ENCODE peak calls at places on chromosomes 4 and X, in ten cellular contexts. P, E, N, J, D, V, A, S, F and B are unnamed samples. For H3K4me1, the result is how much of the 10 kb centered on the place peaks cover.

GRCh38 chr4:143250617-143251016 is 65.9 kb downstream of the USP38 start:
- DNase-seq in V (no peak), P (no peak), D (no peak), F (no peak), E (no peak), A (no peak), J (no peak), N (no peak), S (no peak), B (no peak)

GRCh38 chr4:71765349-71765748 is 18.5 kb downstream of the GC start:
- DNase-seq in S (no peak), A (no peak), F (no peak), D (peak), E (no peak), P (no peak), N (no peak), J (no peak), V (no peak), B (no peak)

GRCh38 chr4:142818009-142818408 is 28.1 kb downstream of the INPP4B start:
- DNase-seq in D (peak), V (no peak), E (no peak), P (no peak), N (no peak), J (no peak), S (no peak), F (no peak), A (no peak), B (no peak)

GRCh38 chr4:8664031-8664805 is 71.7 kb downstream of the CPZ start:
- DNase-seq in S (no peak), N (no peak), F (no peak), V (no peak), A (no peak), D (no peak), J (no peak), E (no peak), P (no peak), B (no peak)

GRCh38 chr4:149785686-149786431 is 29.8 kb downstream of the IQCM start:
- DNase-seq in P (no peak), N (no peak), S (no peak), F (no peak), A (no peak), J (no peak), E (no peak), D (peak), V (no peak), B (no peak)

GRCh38 chr4:3801931-3802550 is 35.9 kb downstream of the ADRA2C start:
- DNase-seq in D (no peak), S (no peak), E (no peak), J (no peak), P (no peak), N (no peak), A (no peak), F (no peak), V (no peak), B (no peak)

GRCh38 chr4:114263233-114263632 is 283.8 kb upstream of the ARSJ start:
- DNase-seq in S (no peak), F (no peak), D (peak), P (no peak), E (no peak), N (no peak), J (no peak), A (no peak), V (no peak), B (no peak)

GRCh38 chr4:141002323-141002805 is 130.9 kb downstream of the RNF150 start:
- DNase-seq in F (no peak), E (no peak), S (no peak), P (no peak), V (no peak), A (no peak), D (peak), J (no peak), N (no peak), B (no peak)

GRCh38 chr4:1260418-1261106 is 11.6 kb upstream of the CTBP1 start:
- DNase-seq in J (no peak), A (peak), D (no peak), V (no peak), S (no peak), F (no peak), N (no peak), E (no peak), P (no peak), B (no peak)

GRCh38 chr4:69078852-69079251 is 17.4 kb upstream of the UGT2B7 start:
- DNase-seq in S (no peak), F (no peak), V (no peak), J (no peak), A (no peak), P (no peak), E (no peak), N (no peak), D (no peak), B (no peak)

GRCh38 chr4:133147922-133148689 is 988 bp upstream of the PCDH10 start:
- DNase-seq in A (no peak), J (no peak), N (no peak), F (peak), D (peak), V (no peak), P (no peak), S (peak), E (no peak), B (no peak)

GRCh38 chrX:137432609-137433008 is 133.3 kb upstream of the ZIC3 start:
- DNase-seq in E (peak), F (peak), A (no peak), J (no peak), N (no peak), S (no peak), P (no peak), D (no peak), V (no peak), B (no peak)

GRCh38 chr4:70915048-70915815 is 13.1 kb downstream of the MOB1B start:
- DNase-seq in F (no peak), D (peak), N (no peak), V (no peak), E (no peak), A (no peak), P (no peak), J (no peak), S (no peak), B (no peak)

GRCh38 chr4:25969374-25969773 is 55.4 kb downstream of the SMIM20 start:
- DNase-seq in V (no peak), F (no peak), N (no peak), S (peak), D (no peak), J (no peak), A (no peak), P (no peak), E (peak), B (no peak)

GRCh38 chr4:2852481-2852881 is 8.8 kb downstream of the ADD1 start:
- DNase-seq in P (no peak), S (peak), J (no peak), N (no peak), E (no peak), A (peak), F (no peak), V (no peak), D (no peak), B (no peak)

GRCh38 chrX:16212436-16212835 is 45.2 kb downstream of the MAGEB17 start:
- DNase-seq in E (peak), F (no peak), V (no peak), D (peak), S (peak), N (peak), P (no peak), A (no peak), J (no peak), B (no peak)

GRCh38 chr4:1381181-1381621 is 25.0 kb downstream of the NKX1-1 start:
- DNase-seq in S (no peak), P (no peak), J (no peak), A (no peak), E (no peak), D (no peak), N (peak), V (no peak), F (no peak), B (no peak)

GRCh38 chrX:136193771-136194170 is 46.4 kb downstream of the FHL1 start:
- DNase-seq in P (no peak), S (no peak), V (no peak), J (no peak), N (no peak), A (peak), F (no peak), D (no peak), E (no peak), B (no peak)
- H3K27ac ChIP-seq in P (no peak), S (no peak), V (no peak), J (no peak), N (no peak), A (no peak), F (no peak), D (no peak), E (no peak), B (peak)

GRCh38 chr4:41143721-41144379 is 70.5 kb downstream of the APBB2 start:
- DNase-seq in P (no peak), J (no peak), N (no peak), S (no peak), A (no peak), V (no peak), F (no peak), E (no peak), D (no peak), B (no peak)

GRCh38 chr4:41140410-41140809 is 73.9 kb downstream of the APBB2 start:
- DNase-seq in N (no peak), V (no peak), D (no peak), P (no peak), J (no peak), S (no peak), E (no peak), F (no peak), A (no peak), B (no peak)

GRCh38 chr4:41141910-41142309 is 72.4 kb downstream of the APBB2 start:
- DNase-seq in F (no peak), J (no peak), E (no peak), V (no peak), P (no peak), N (no peak), A (no peak), D (peak), S (no peak), B (no peak)

GRCh38 chr4:41142946-41143720 is 71.2 kb downstream of the APBB2 start:
- DNase-seq in V (peak), N (no peak), D (peak), E (no peak), J (peak), P (peak), A (no peak), F (no peak), S (peak), B (no peak)

GRCh38 chr4:41142356-41142755 is 72.0 kb downstream of the APBB2 start:
- DNase-seq in V (no peak), J (no peak), E (no peak), D (no peak), S (peak), N (no peak), P (no peak), F (no peak), A (no peak), B (no peak)
- H3K4me1 ChIP-seq in V (under half), J (under half), E (under half), D (under half), S (under half), N (under half), P (half or more), F (under half), A (under half), B (under half)

DNA sequence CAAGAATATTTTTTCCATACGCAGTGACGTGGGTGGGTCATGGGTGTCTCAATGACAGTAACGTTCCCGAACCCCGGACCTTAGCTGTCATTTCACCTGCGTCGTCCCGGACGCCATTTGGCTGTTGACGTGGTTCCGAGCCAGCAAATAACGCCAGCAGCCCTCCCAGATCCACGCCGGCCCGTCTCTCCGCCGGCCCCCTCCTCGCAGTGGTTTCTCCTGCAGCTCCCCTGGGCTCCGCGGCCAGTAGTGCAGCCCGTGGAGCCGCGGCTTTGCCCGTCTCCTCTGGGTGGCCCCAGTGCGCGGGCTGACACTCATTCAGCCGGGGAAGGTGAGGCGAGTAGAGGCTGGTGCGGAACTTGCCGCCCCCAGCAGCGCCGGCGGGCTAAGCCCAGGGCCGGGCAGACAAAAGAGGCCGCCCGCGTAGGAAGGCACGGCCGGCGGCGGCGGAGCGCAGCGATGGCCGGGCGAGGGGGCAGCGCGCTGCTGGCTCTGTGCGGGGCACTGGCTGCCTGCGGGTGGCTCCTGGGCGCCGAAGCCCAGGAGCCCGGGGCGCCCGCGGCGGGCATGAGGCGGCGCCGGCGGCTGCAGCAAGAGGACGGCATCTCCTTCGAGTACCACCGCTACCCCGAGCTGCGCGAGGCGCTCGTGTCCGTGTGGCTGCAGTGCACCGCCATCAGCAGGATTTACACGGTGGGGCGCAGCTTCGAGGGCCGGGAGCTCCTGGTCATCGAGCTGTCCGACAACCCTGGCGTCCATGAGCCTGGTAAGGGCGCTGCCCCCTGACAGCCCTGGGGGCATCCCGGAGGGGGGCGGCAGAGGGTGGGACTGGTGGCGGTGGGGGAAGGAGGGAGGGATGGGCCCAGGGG is at the start of gene CPE:
- DNase-seq in A (peak), E (no peak), P (peak), S (peak), J (peak), N (peak), V (peak), D (peak), F (peak), B (no peak)
- TF ChIP-seq POLR2A in A (peak), E (no peak), P (peak), S (no peak), J (peak), N (peak), V (peak), D (no peak), F (no peak), B (peak)

GRCh38 chr4:86948276-86948675 is 13.5 kb downstream of the AFF1 start:
- DNase-seq in N (no peak), S (no peak), F (no peak), J (no peak), E (no peak), A (no peak), P (no peak), V (no peak), D (no peak), B (no peak)

GRCh38 chr4:86947494-86948120 is 12.8 kb downstream of the AFF1 start:
- DNase-seq in J (no peak), E (no peak), F (no peak), V (no peak), A (no peak), D (no peak), S (no peak), N (no peak), P (no peak), B (no peak)

GRCh38 chr4:86944964-86945781 is 10.4 kb downstream of the AFF1 start:
- DNase-seq in V (no peak), P (no peak), F (no peak), J (no peak), S (no peak), N (no peak), D (no peak), A (no peak), E (no peak), B (no peak)

GRCh38 chr4:86950835-86951525 is 16.2 kb downstream of the AFF1 start:
- DNase-seq in P (no peak), D (no peak), J (no peak), V (no peak), A (no peak), E (no peak), S (no peak), N (no peak), F (no peak), B (no peak)

GRCh38 chr4:86946868-86947493 is 12.2 kb downstream of the AFF1 start:
- DNase-seq in F (no peak), D (no peak), E (no peak), J (no peak), V (no peak), N (no peak), A (no peak), S (no peak), P (no peak), B (no peak)
- H3K27ac ChIP-seq in F (peak), D (no peak), E (peak), J (peak), V (no peak), N (no peak), A (no peak), S (no peak), P (no peak), B (no peak)

GRCh38 chrX:37754518-37754917 is 25.3 kb upstream of the CYBB start:
- DNase-seq in D (no peak), V (no peak), E (no peak), N (no peak), P (no peak), S (no peak), J (no peak), F (no peak), A (no peak), B (no peak)
- H3K4me1 ChIP-seq in D (under half), V (under half), E (under half), N (under half), P (under half), S (under half), J (under half), F (under half), A (under half), B (under half)

GRCh38 chr4:77818077-77818666 is 996 bp downstream of the CNOT6L start:
- DNase-seq in V (peak), P (peak), D (peak), E (peak), N (peak), S (peak), J (peak), F (peak), A (peak), B (peak)

GRCh38 chr4:77819409-77819835 is 254 bp upstream of the CNOT6L start:
- DNase-seq in S (peak), D (no peak), J (no peak), F (no peak), A (no peak), N (no peak), P (peak), V (no peak), E (peak), B (no peak)

GRCh38 chr4:77818667-77819408 is at the start of gene CNOT6L:
- DNase-seq in P (peak), F (peak), V (peak), N (peak), J (peak), D (peak), E (peak), S (peak), A (peak), B (peak)

GRCh38 chr4:77815651-77816050 is 3.5 kb downstream of the CNOT6L start:
- DNase-seq in F (no peak), V (no peak), S (no peak), N (no peak), A (no peak), P (no peak), E (no peak), J (no peak), D (no peak), B (no peak)

DNA sequence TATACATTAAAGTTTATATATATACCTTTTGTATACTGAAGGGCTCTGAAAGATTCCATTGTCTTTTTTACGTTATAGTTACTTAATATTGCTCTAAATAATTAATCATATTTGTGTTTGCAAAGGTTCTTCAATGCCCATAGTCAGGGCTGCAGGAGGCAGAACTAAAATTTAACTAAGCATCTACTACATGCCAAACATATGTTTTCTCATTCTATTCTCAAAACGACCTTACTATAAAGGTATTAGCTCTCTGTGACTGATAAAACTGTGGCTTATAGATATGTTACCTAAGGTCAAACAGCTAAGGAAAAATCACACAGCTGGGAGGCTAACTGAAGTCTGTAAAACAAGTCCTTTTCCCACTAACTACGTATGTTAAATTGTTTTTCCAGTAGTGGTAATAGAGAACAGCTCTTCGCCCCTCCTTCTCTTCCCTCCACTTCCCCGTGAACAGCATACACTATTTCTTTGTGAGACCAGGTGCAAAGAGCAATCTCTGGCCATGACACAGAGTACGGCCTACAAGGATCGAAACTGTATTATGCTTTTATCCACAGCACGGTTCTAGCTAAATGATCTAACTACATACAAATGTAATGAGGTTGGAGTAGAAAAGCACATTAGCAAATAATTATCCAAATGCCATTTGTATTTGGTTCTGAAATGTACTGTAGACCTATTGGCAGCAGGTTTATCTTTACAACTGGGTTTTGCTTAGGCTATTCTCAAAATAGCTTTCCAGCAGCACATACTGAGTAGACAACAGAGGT is 1.7 kb downstream of the CNOT6L start:
- DNase-seq in N (peak), D (no peak), J (no peak), F (no peak), P (no peak), A (peak), E (no peak), S (no peak), V (no peak), B (no peak)
- TF ChIP-seq POLR2A in N (no peak), D (no peak), J (no peak), F (no peak), P (no peak), A (peak), E (no peak), S (no peak), V (no peak), B (no peak)

DNA sequence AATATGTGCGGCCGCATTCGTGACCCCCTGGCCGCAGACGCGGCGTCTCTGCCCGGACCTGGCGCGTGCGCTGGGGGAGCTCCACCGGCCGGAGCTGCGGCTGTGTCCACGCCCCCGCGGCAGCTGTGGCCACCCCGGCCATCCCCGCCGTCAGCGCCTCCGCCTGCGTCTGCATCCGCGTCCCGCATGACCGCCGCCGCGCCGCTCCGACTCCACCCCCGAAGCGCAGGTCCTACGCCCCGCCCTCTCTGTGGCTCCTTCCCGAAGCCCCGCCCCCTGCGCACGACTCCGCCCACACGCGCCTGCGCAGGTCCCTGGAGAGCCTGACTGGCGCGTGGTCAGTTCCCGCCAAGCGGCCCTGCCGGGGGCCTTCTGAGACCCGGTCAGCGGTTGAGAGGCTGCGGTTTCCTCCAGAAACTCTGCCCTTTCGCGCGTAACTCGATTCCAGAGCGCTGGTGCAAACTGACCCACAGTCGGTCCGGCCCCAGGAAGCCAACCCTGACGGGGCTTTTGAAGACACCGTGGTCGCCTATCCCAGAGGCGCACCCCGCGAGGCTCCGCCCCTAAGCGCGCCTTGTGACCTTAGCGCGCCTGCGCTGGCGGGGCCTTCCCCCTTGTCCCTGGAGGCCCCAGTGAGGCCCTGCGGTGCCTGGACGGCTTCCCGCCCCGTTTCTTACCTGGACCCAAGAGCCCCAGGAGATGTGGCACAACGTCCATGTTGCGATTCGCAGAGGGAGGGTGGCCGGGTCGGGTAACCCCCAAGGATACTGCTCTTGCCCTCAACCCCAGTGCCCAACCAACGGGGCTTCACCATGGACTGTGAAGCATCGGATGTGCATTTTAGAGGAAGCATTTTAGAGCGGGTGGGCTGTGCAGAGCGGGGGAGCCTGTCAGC is at the start of gene LAGE3:
- DNase-seq in J (peak), F (peak), D (peak), P (peak), V (peak), E (peak), N (peak), A (peak), S (peak), B (peak)
- H3K27ac ChIP-seq in J (peak), F (peak), D (peak), P (peak), V (peak), E (peak), N (peak), A (peak), S (peak), B (peak)

DNA sequence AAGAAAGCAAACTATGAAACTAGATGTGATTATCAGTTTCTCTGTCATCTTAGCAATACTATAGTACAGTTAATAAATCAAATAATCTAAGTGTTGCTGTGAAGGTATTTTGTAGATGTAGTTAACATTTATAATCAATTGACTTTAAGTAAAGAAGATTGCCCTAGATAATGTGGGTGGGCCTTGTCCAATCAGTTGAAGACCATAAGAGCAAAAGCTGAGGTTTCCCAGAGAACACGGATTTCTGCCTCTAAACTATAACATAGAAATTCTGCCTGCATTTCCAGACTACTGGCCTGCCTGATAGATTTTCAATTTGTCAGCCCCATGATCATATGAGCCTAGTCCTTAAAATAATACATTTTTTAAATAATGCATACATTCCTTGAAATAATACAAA is 222.9 kb downstream of the PCDH18 start:
- DNase-seq in J (no peak), D (no peak), F (no peak), E (no peak), S (no peak), V (no peak), P (no peak), A (no peak), N (no peak), B (no peak)
- H3K4me1 ChIP-seq in J (under half), D (under half), F (under half), E (under half), S (under half), V (under half), P (under half), A (under half), N (under half), B (under half)